ENCODE peak calls at places on chromosomes 4 and X, in six cellular contexts. One of them, this sample, is unnamed.

GRCh38 chr4:82865592-82865991 is 25.4 kb downstream of the SEC31A start:
- DNase-seq in tibial nerve: no peak
- DNase-seq in brain microvascular endothelial cell: peak
- DNase-seq in ovary: peak
- DNase-seq in K562: no peak
- DNase-seq in lung: no peak
- DNase-seq in this sample: peak

GRCh38 chr4:54233128-54233696 is 4.1 kb downstream of the PDGFRA start:
- DNase-seq in lung: peak
- DNase-seq in ovary: peak
- DNase-seq in brain microvascular endothelial cell: peak
- DNase-seq in K562: peak
- DNase-seq in tibial nerve: peak
- DNase-seq in this sample: no peak

GRCh38 chr4:56656346-56656643 is 24.8 kb downstream of the HOPX start:
- DNase-seq in ovary: no peak
- DNase-seq in tibial nerve: no peak
- DNase-seq in K562: no peak
- DNase-seq in brain microvascular endothelial cell: no peak
- DNase-seq in lung: no peak
- DNase-seq in this sample: no peak

GRCh38 chrX:51571821-51572220 is 46.9 kb downstream of the CENPVL3 start:
- DNase-seq in tibial nerve: no peak
- DNase-seq in K562: no peak
- DNase-seq in lung: no peak
- DNase-seq in ovary: no peak
- DNase-seq in brain microvascular endothelial cell: no peak
- DNase-seq in this sample: no peak

GRCh38 chrX:17719651-17720050 is 17.6 kb upstream of the SCML1 start:
- DNase-seq in lung: no peak
- DNase-seq in brain microvascular endothelial cell: no peak
- DNase-seq in tibial nerve: no peak
- DNase-seq in ovary: no peak
- DNase-seq in K562: no peak
- DNase-seq in this sample: no peak

GRCh38 chrX:17567173-17567572 is 170.1 kb upstream of the SCML1 start:
- DNase-seq in ovary: no peak
- DNase-seq in K562: no peak
- DNase-seq in brain microvascular endothelial cell: no peak
- DNase-seq in tibial nerve: no peak
- DNase-seq in lung: no peak
- DNase-seq in this sample: no peak

GRCh38 chr4:68271851-68272756 is 26.6 kb upstream of the TMPRSS11B start:
- DNase-seq in brain microvascular endothelial cell: peak
- DNase-seq in lung: no peak
- DNase-seq in tibial nerve: no peak
- DNase-seq in K562: peak
- DNase-seq in ovary: no peak
- DNase-seq in this sample: no peak

GRCh38 chr4:52059372-52059771 is 8.3 kb downstream of the SPATA18 start:
- DNase-seq in K562: no peak
- DNase-seq in brain microvascular endothelial cell: no peak
- DNase-seq in ovary: no peak
- DNase-seq in lung: no peak
- DNase-seq in tibial nerve: no peak
- DNase-seq in this sample: peak

GRCh38 chr4:38785901-38786402 is 3.2 kb upstream of the TLR10 start:
- DNase-seq in tibial nerve: no peak
- DNase-seq in brain microvascular endothelial cell: no peak
- DNase-seq in lung: no peak
- DNase-seq in ovary: no peak
- DNase-seq in K562: no peak
- DNase-seq in this sample: no peak

DNA sequence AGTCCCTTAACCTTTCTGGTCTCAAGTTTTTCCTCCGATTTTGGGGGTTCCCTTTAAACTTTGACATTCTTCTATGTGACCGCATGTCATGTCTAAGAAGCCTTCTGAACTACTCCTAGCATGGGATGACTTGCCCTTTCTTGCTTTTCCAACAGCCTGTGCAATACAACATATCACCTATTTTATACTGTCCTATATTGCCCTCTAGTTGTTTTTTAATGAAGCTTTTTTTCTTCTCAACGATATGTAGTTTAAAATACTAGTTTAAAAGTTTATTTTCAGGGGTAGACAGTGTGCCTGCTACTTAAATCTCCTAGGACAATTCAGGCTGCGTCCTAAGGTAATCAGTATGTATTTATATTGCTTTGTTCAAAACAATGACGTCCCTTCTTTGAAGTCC is 1.0 kb upstream of the IGBP1 start:
- DNase-seq in lung: no peak
- DNase-seq in brain microvascular endothelial cell: no peak
- DNase-seq in K562: no peak
- DNase-seq in tibial nerve: no peak
- DNase-seq in ovary: no peak
- DNase-seq in this sample: no peak
- H3K4me3 ChIP-seq in lung: no peak
- H3K4me3 ChIP-seq in brain microvascular endothelial cell: no peak
- H3K4me3 ChIP-seq in K562: no peak
- H3K4me3 ChIP-seq in tibial nerve: no peak
- H3K4me3 ChIP-seq in ovary: no peak
- H3K4me3 ChIP-seq in this sample: no peak

DNA sequence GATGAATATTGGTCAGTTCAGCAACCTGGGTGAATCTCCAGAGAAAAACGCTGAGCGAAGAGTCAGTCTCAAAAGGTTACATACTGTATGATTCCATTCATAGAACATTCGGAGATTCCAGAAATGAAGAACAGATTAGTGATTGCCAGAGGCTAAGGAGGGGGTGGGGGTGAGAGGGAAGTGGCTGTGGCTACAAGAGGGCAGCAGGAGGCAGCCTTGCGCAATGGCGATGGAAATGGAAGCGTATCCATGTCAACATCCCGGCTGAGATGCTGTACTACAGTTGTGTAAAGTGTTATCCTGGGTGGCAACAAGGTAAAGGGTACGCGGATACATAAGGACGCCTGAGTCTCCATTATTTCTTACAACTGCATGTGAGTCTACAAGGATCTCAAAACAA is 18.0 kb downstream of the LYAR start:
- DNase-seq in ovary: no peak
- DNase-seq in tibial nerve: no peak
- DNase-seq in brain microvascular endothelial cell: peak
- DNase-seq in lung: no peak
- DNase-seq in K562: peak
- DNase-seq in this sample: no peak
- TF ChIP-seq CTCF in ovary: no peak
- TF ChIP-seq CTCF in tibial nerve: no peak
- TF ChIP-seq CTCF in brain microvascular endothelial cell: peak
- TF ChIP-seq CTCF in lung: no peak
- TF ChIP-seq CTCF in K562: peak
- TF ChIP-seq CTCF in this sample: no peak

DNA sequence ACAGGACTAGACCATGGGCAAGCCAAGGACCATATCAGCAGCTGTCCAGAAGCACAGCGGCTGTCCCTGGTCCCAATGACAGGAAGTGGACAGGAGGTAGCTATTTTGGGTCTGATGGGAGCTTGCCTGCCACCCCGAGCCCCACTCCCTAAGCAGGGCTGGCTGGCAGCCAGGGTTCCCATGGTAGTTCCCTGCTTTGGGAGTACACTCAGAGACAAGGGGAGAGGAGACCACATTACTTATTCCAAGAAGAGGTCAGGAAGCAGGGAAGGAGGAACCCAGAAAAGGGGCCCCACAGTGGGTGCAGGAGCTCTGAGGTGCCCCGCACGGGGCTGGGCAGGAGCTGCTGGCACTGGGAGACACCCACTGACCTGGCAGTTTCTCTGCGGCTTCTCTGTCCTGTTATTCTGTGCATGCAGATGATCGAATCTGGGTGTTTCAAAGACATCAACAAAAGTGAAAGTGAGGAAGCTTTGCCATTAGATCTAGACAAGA is 36.3 kb downstream of the HTT-AS start:
- DNase-seq in brain microvascular endothelial cell: no peak
- DNase-seq in K562: no peak
- DNase-seq in tibial nerve: no peak
- DNase-seq in lung: no peak
- DNase-seq in ovary: peak
- DNase-seq in this sample: no peak
- H3K4me3 ChIP-seq in brain microvascular endothelial cell: no peak
- H3K4me3 ChIP-seq in K562: no peak
- H3K4me3 ChIP-seq in tibial nerve: no peak
- H3K4me3 ChIP-seq in lung: no peak
- H3K4me3 ChIP-seq in ovary: peak
- H3K4me3 ChIP-seq in this sample: no peak

DNA sequence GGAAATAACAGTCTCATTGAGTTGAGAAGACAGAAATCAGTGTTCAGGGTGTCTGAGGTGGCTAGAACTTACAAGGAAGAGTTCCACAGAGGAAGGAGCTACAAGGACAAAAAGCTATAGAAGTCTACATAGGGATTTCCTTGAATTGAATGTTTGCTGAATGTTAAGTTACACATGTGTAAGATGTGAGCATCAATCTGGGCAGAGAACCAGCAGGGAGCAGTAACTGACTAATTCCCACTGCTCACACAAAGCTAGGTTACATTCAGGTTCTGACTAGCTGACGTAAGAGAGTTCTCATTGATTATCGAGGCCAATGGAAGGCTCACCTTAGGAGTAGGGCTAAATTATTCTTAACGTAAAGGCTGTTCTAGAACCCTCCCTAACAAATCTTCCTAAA is 60.5 kb downstream of the SLC30A9 start:
- DNase-seq in lung: no peak
- DNase-seq in ovary: no peak
- DNase-seq in tibial nerve: no peak
- DNase-seq in K562: no peak
- DNase-seq in brain microvascular endothelial cell: no peak
- DNase-seq in this sample: no peak
- TF ChIP-seq CTCF in lung: no peak
- TF ChIP-seq CTCF in ovary: no peak
- TF ChIP-seq CTCF in tibial nerve: no peak
- TF ChIP-seq CTCF in K562: no peak
- TF ChIP-seq CTCF in brain microvascular endothelial cell: no peak
- TF ChIP-seq CTCF in this sample: no peak

GRCh38 chr4:149584703-149585102 is 230.9 kb downstream of the IQCM start:
- DNase-seq in ovary: no peak
- DNase-seq in brain microvascular endothelial cell: no peak
- DNase-seq in tibial nerve: no peak
- DNase-seq in K562: no peak
- DNase-seq in lung: no peak
- DNase-seq in this sample: no peak
- H3K4me3 ChIP-seq in ovary: no peak
- H3K4me3 ChIP-seq in brain microvascular endothelial cell: no peak
- H3K4me3 ChIP-seq in tibial nerve: no peak
- H3K4me3 ChIP-seq in K562: no peak
- H3K4me3 ChIP-seq in lung: no peak
- H3K4me3 ChIP-seq in this sample: no peak

GRCh38 chr4:148090029-148090428 is 352.2 kb downstream of the NR3C2 start:
- DNase-seq in tibial nerve: no peak
- DNase-seq in ovary: no peak
- DNase-seq in K562: no peak
- DNase-seq in brain microvascular endothelial cell: no peak
- DNase-seq in lung: no peak
- DNase-seq in this sample: no peak
- TF ChIP-seq CTCF in tibial nerve: no peak
- TF ChIP-seq CTCF in ovary: no peak
- TF ChIP-seq CTCF in K562: no peak
- TF ChIP-seq CTCF in brain microvascular endothelial cell: no peak
- TF ChIP-seq CTCF in lung: no peak
- TF ChIP-seq CTCF in this sample: no peak

This sample was measured in kidney epithelial cell.